ENCODE peak calls at places on chromosomes 4 and X, in four cellular contexts. X is Panc1, A is K562, K is HepG2. J is an unnamed sample.
A peak's percentile ranks its signal among the peaks of the same experiment; 100 is the strongest.

GRCh38 chrX:148929686-148930085 is 429.3 kb downstream of the AFF2 start:
- DNase-seq in X (no peak), A (no peak), K (no peak), J (no peak)

GRCh38 chrX:1582686-1583437 is 8.5 kb upstream of the AKAP17A start:
- DNase-seq in K (peak; percentile 63), A (no peak), X (peak; percentile 25), J (peak; percentile 55)

GRCh38 chrX:123964155-123964554 is 2.6 kb downstream of the STAG2 start:
- DNase-seq in K (no peak), X (no peak), A (no peak), J (no peak)

GRCh38 chr4:11724731-11725130 is 296.0 kb upstream of the HS3ST1 start:
- DNase-seq in K (no peak), X (no peak), A (no peak), J (no peak)

GRCh38 chr4:79163981-79164490 is 161.8 kb downstream of the NAA11 start:
- DNase-seq in A (no peak), K (no peak), X (no peak), J (no peak)

GRCh38 chr4:7357296-7357680 is 77.4 kb downstream of the PSAPL1 start:
- DNase-seq in X (no peak), K (no peak), A (no peak), J (no peak)

GRCh38 chrX:13109811-13110210 is 65.4 kb upstream of the FAM9C start:
- DNase-seq in K (no peak), X (no peak), A (no peak), J (no peak)

GRCh38 chr4:16759781-16760459 is 138.5 kb downstream of the LDB2 start:
- DNase-seq in A (no peak), K (no peak), X (no peak), J (no peak)

GRCh38 chrX:70444326-70445196 is at the start of gene DLG3:
- DNase-seq in A (peak; percentile 41), K (no peak), X (no peak), J (no peak)

GRCh38 chr4:144948009-144948408 is 150.0 kb downstream of the ANAPC10 start:
- DNase-seq in X (no peak), A (no peak), K (peak; percentile 1), J (no peak)

DNA sequence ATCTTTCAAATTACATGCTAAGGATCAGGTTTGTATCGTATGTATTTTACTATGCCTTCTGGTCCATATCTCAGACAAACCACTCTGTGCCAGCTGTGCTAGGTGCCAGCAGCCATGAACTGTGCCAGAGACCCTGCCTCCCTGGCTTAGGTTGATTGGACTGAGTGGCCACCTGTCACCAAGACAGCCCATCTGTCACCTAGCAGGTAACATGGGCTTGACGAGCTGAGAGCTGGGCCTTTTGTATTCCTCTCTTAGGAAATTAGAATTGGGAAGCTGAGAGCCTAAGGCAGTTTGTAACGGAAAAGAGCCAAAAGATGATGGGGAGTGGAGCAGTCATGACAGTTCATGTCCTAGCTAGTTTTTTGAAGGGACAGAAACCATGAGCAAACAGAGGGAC is 42.5 kb downstream of the TMEM164 start:
- DNase-seq in A (no peak), X (no peak), K (no peak), J (no peak)
- TF ChIP-seq TCF7L2 in A (no peak), X (no peak), K (no peak), J (no peak)

GRCh38 chr4:26878729-26879415 is 18.2 kb downstream of the STIM2 start:
- DNase-seq in X (no peak), A (no peak), K (no peak), J (no peak)
- TF ChIP-seq TCF7L2 in X (no peak), A (no peak), K (no peak), J (no peak)

GRCh38 chr4:74933562-74934015 is 673 bp downstream of the PARM1 start:
- DNase-seq in X (no peak), A (no peak), K (no peak), J (no peak)
- TF ChIP-seq TCF7L2 in X (no peak), A (no peak), K (no peak), J (no peak)

DNA sequence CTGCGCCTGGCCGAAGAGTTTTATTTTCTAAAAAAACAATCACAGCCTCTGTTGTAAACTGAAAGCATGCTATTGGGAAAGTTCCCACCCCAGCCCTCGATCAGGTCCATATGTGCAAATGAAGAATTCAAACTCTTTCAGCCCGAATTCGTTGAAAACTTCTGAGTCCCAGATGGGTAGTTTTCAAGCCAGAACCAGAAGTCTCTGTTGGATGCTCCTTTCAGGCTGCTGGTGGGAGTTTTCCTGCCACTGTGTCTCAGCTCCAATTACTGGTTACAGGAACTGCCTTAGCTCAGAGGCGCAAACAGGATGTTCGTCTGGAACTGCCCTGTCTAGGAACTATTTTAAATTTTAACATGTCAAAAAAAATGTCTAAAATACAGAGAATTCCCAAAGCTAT is 9.3 kb upstream of the ALG13 start:
- DNase-seq in X (no peak), K (no peak), A (no peak), J (no peak)
- TF ChIP-seq TCF7L2 in X (no peak), K (no peak), A (no peak), J (no peak)

GRCh38 chr4:2714918-2715317 is 41.2 kb downstream of the TNIP2 start:
- DNase-seq in X (no peak), K (no peak), A (no peak), J (no peak)

GRCh38 chr4:2712261-2712842 is 43.8 kb downstream of the TNIP2 start:
- DNase-seq in K (no peak), X (no peak), A (peak; percentile 35), J (peak; percentile 22)

GRCh38 chr4:2715426-2715825 is 40.7 kb downstream of the TNIP2 start:
- DNase-seq in K (no peak), A (no peak), X (no peak), J (no peak)

GRCh38 chr4:2713337-2713736 is 42.8 kb downstream of the TNIP2 start:
- DNase-seq in X (no peak), A (no peak), K (no peak), J (no peak)

DNA sequence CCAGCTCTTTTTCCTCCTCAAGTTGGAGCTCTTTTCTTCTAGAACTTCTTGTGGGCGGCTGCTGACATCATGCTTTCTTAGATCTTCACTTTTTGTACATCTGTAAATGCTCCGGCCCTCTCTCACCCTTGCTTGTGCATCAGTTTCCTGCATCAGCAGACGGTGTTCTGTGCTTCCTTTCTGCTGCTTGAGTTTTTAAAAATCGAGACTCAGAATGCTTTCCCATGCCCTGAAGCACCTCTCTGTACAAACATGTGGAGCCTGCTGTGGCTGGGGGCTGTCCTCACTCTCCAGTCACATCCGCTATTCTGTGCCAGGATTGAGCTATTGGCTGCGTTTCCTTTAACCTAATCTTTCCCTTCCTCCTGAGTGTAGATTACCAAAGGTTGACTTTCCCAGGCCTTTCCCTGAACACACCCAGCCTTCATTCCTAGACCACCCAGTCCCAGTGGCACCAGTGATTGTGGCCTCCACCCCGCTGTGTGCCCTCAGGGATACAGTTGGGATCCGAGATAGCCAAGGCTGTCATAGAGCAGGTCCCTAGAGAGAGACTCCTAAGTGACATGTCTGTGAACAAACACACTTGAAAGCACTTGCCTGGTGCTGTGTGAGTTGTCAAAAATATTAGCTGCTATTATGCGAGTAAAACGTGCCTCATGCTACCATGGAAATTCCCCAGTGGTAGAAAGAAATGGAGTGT is 41.9 kb downstream of the TNIP2 start:
- DNase-seq in X (no peak), K (no peak), A (no peak), J (no peak)
- TF ChIP-seq TCF7L2 in X (no peak), K (no peak), A (no peak), J (no peak)

GRCh38 chr4:128220286-128221235 is 67.1 kb downstream of the PGRMC2 start:
- DNase-seq in A (peak; percentile 22), X (no peak), K (peak; percentile 11), J (peak; percentile 36)

GRCh38 chr4:128225148-128225547 is 62.5 kb downstream of the PGRMC2 start:
- DNase-seq in K (no peak), A (no peak), X (no peak), J (no peak)

GRCh38 chr4:128221556-128221955 is 66.1 kb downstream of the PGRMC2 start:
- DNase-seq in K (no peak), X (no peak), A (no peak), J (no peak)
- TF ChIP-seq TCF7L2 in K (no peak), X (no peak), A (no peak), J (no peak)

GRCh38 chr4:89586864-89587263 is 250.1 kb downstream of the SNCA start:
- DNase-seq in K (no peak), A (no peak), X (no peak), J (peak; percentile 7)
- TF ChIP-seq TCF7L2 in K (no peak), A (no peak), X (no peak), J (no peak)

GRCh38 chr4:151716324-151716723 is 44.5 kb downstream of the GATB start:
- DNase-seq in K (no peak), A (no peak), X (no peak), J (no peak)

GRCh38 chr4:151719935-151720334 is 40.9 kb downstream of the GATB start:
- DNase-seq in A (no peak), K (no peak), X (no peak), J (no peak)

GRCh38 chr4:151717271-151717670 is 43.5 kb downstream of the GATB start:
- DNase-seq in K (no peak), A (no peak), X (no peak), J (no peak)

GRCh38 chr4:151719045-151719743 is 41.6 kb downstream of the GATB start:
- DNase-seq in K (no peak), A (no peak), X (no peak), J (no peak)

GRCh38 chr4:151717909-151718613 is 42.7 kb downstream of the GATB start:
- DNase-seq in X (no peak), K (no peak), A (no peak), J (no peak)
- TF ChIP-seq TCF7L2 in X (no peak), K (no peak), A (no peak), J (no peak)

DNA sequence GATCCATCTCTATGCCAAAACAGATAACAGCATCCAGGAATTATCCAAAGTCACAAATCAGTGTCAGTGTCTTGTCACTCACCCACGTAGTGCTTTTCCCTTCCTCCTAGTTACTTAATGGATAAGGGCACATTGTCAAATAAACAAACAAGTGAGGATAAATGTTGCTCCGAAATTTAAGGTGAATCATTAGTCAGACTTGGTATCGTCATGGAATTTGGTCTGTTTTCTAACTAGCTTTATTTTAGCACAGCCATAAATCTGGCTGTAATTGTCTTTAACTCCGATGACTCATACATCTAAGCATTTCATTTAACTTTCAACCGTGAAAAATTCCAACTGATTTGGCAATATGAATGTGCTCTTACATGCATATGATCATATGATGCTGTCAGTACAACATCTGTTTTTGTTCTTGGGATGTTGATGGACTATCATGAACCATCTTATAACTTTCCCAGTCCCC is 83.3 kb downstream of the SNCA start:
- DNase-seq in A (no peak), X (no peak), K (peak; percentile 30), J (peak; percentile 55)
- TF ChIP-seq TCF7L2 in A (no peak), X (no peak), K (no peak), J (peak; percentile 60)

J was measured in HCT116.